ENCODE peak calls at places on chromosomes 11 and 22, in ten cellular contexts. V is T-helper 2 cell; I is stimulated activated CD4-positive, alpha-beta T cell treated with anti-CD3 and anti-CD28 coated beads, Interleukin-1b, Interleukin-23, amount 100 ng/mL, for 1 hour; Q is MCF 10A; P is HEK293T; N is GM03348; E is effector CD4-positive, alpha-beta T cell; J is HuH-7.5; S is RCC 7860; L is Peyer's patch. K is an unnamed sample.

GRCh38 chr11:64607381-64608259 is 16.6 kb downstream of the SLC22A12 start:
- DNase-seq in V (no peak), I (no peak), Q (no peak), P (no peak), N (peak), E (no peak), J (no peak), S (no peak), L (no peak), K (no peak)

GRCh38 chr11:46537121-46537520 is 56.7 kb downstream of the AMBRA1 start:
- DNase-seq in V (no peak), I (no peak), Q (no peak), P (no peak), N (no peak), E (no peak), J (no peak), S (no peak), L (no peak), K (peak)

GRCh38 chr11:7488681-7489080 is 3.4 kb downstream of the OLFML1 start:
- DNase-seq in V (no peak), I (no peak), Q (no peak), P (no peak), N (no peak), E (no peak), J (no peak), S (no peak), L (no peak), K (no peak)

GRCh38 chr22:27851974-27852713 is 50.6 kb upstream of the MN1 start:
- DNase-seq in V (no peak), I (no peak), Q (no peak), P (no peak), N (peak), E (no peak), J (no peak), S (no peak), L (no peak), K (peak)

GRCh38 chr11:65404210-65404609 is 17.8 kb downstream of the FRMD8 start:
- DNase-seq in V (no peak), I (no peak), Q (no peak), P (no peak), N (no peak), E (no peak), J (no peak), S (no peak), L (no peak), K (no peak)

GRCh38 chr22:28146401-28147304 is 227.6 kb upstream of the PITPNB start:
- DNase-seq in V (no peak), I (no peak), Q (no peak), P (no peak), N (no peak), E (no peak), J (no peak), S (no peak), L (no peak), K (no peak)

GRCh38 chr11:13333456-13333957 is 55.9 kb downstream of the BMAL1 start:
- DNase-seq in V (no peak), I (no peak), Q (peak), P (no peak), N (no peak), E (no peak), J (no peak), S (peak), L (peak), K (no peak)

GRCh38 chr11:130213143-130213978 is 53.8 kb downstream of the ST14 start:
- DNase-seq in V (peak), I (peak), Q (peak), P (peak), N (peak), E (peak), J (peak), S (no peak), L (peak), K (peak)

GRCh38 chr11:125070699-125071254 is 7.7 kb downstream of the SLC37A2 start:
- DNase-seq in V (no peak), I (no peak), Q (peak), P (no peak), N (peak), E (no peak), J (peak), S (peak), L (peak), K (no peak)

GRCh38 chr11:121368504-121368903 is 75.9 kb downstream of the SC5D start:
- DNase-seq in V (no peak), I (no peak), Q (no peak), P (no peak), N (no peak), E (no peak), J (no peak), S (no peak), L (no peak), K (no peak)

GRCh38 chr11:71252434-71252781 is at the start of gene SHANK2:
- DNase-seq in V (no peak), I (no peak), Q (no peak), P (peak), N (peak), E (no peak), J (peak), S (no peak), L (peak), K (peak)

GRCh38 chr22:41830174-41830573 is 2.7 kb upstream of the SREBF2 start:
- DNase-seq in V (peak), I (no peak), Q (no peak), P (no peak), N (no peak), E (no peak), J (no peak), S (no peak), L (no peak), K (no peak)

GRCh38 chr22:39974065-39974464 is 13.9 kb downstream of the TMA7B start:
- DNase-seq in V (no peak), I (no peak), Q (no peak), P (no peak), N (no peak), E (no peak), J (no peak), S (no peak), L (no peak), K (no peak)

GRCh38 chr11:125022551-125022950 is 40.6 kb upstream of the SLC37A2 start:
- DNase-seq in V (no peak), I (no peak), Q (no peak), P (no peak), N (no peak), E (no peak), J (no peak), S (no peak), L (no peak), K (no peak)